ENCODE peak calls at places on chromosomes 13 and 19, in eight cellular contexts. O is left ventricle myocardium inferior, E is endodermal cell, Z is ovary, K is OCI-LY7, F is mucosa of descending colon, U is adrenal gland, J is uterus. Y is an unnamed sample. For H3K4me1, the result is how much of the 10 kb centered on the place peaks cover.

GRCh38 chr13:98909016-98909415 is 68.8 kb downstream of the DOCK9 start:
- DNase-seq in O (no peak), E (no peak), Z (no peak), K (no peak), F (no peak), U (no peak), J (no peak), Y (no peak)

GRCh38 chr13:98265669-98266551 is 88.8 kb upstream of the RNF113B start:
- DNase-seq in O (no peak), E (peak), Z (no peak), K (no peak), F (peak), U (peak), J (no peak), Y (no peak)

GRCh38 chr13:113759525-113760137 is 605 bp downstream of the TMEM255B start:
- DNase-seq in O (no peak), E (peak), Z (peak), K (no peak), F (peak), U (peak), J (peak), Y (no peak)

GRCh38 chr13:49220856-49221614 is 897 bp downstream of the MLNR start:
- DNase-seq in O (no peak), E (peak), Z (no peak), K (no peak), F (no peak), U (no peak), J (no peak), Y (no peak)

GRCh38 chr19:19997656-19998268 is 41.5 kb downstream of the ZNF682 start:
- DNase-seq in O (peak), E (peak), Z (no peak), K (peak), F (no peak), U (peak), J (peak), Y (no peak)

GRCh38 chr13:37207646-37208045 is 102.2 kb upstream of the CSNK1A1L start:
- DNase-seq in O (no peak), E (no peak), Z (no peak), K (no peak), F (no peak), U (no peak), J (no peak), Y (no peak)

GRCh38 chr13:99393791-99394735 is 86.9 kb upstream of the GPR183 start:
- DNase-seq in O (no peak), E (no peak), Z (no peak), K (no peak), F (no peak), U (no peak), J (no peak), Y (no peak)

GRCh38 chr19:52297601-52298358 is 811 bp downstream of the ZNF480 start:
- DNase-seq in O (no peak), E (peak), Z (no peak), K (no peak), F (no peak), U (no peak), J (no peak), Y (no peak)

GRCh38 chr13:41649659-41650058 is 192.3 kb downstream of the RGCC start:
- DNase-seq in O (no peak), E (peak), Z (no peak), K (peak), F (no peak), U (no peak), J (no peak), Y (no peak)

GRCh38 chr19:39805120-39805519 is 26.5 kb downstream of the LEUTX start:
- DNase-seq in O (peak), E (no peak), Z (no peak), K (no peak), F (no peak), U (no peak), J (no peak), Y (no peak)

GRCh38 chr19:10510301-10510802 is 6.9 kb downstream of the S1PR5 start:
- DNase-seq in O (no peak), E (peak), Z (no peak), K (peak), F (no peak), U (no peak), J (no peak), Y (no peak)

GRCh38 chr13:28161370-28161769 is 23.0 kb downstream of the PAN3 start:
- DNase-seq in O (no peak), E (peak), Z (no peak), K (no peak), F (no peak), U (no peak), J (no peak), Y (no peak)

DNA sequence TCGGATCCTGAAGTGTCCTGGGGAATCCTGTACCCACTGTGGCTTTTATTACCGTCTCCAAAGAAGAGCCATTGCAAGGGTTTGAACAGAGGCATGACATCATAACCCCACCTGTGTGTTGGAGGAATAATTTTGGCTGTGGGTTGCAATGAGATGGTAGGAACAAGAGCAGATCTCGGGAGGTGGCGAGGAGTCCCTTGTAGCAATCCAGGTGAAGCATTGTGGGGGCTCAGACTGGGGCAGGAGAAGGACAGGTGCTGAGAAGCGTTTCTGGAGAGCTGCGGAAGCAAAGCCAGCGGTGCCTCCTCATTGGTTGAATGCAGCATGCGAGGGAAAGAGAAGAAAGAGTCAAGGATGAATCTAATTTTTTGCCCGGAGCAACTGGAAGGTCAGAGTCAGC is 382.4 kb downstream of the EFNB2 start:
- DNase-seq in O (no peak), E (no peak), Z (no peak), K (no peak), F (no peak), U (no peak), J (no peak), Y (no peak)
- H3K4me1 ChIP-seq in O (under half), E (under half), Z (under half), K (under half), F (under half), U (under half), J (under half), Y (under half)

GRCh38 chr19:18290250-18291018 is 9.0 kb upstream of the JUND start:
- DNase-seq in O (peak), E (peak), Z (peak), K (no peak), F (peak), U (peak), J (peak), Y (no peak)

GRCh38 chr19:18289471-18290066 is 8.1 kb upstream of the JUND start:
- DNase-seq in O (no peak), E (peak), Z (no peak), K (no peak), F (peak), U (no peak), J (no peak), Y (no peak)

GRCh38 chr19:18286973-18287635 is 5.7 kb upstream of the JUND start:
- DNase-seq in O (no peak), E (peak), Z (no peak), K (no peak), F (no peak), U (no peak), J (no peak), Y (no peak)

GRCh38 chr19:18291019-18291524 is 9.7 kb upstream of the JUND start:
- DNase-seq in O (peak), E (no peak), Z (peak), K (no peak), F (no peak), U (no peak), J (peak), Y (no peak)

GRCh38 chr19:18287836-18288772 is 6.7 kb upstream of the JUND start:
- DNase-seq in O (no peak), E (peak), Z (peak), K (no peak), F (peak), U (no peak), J (no peak), Y (no peak)
- TF ChIP-seq CTCF in O (no peak), E (peak), Z (no peak), K (no peak), F (no peak), U (no peak), J (no peak), Y (no peak)

DNA sequence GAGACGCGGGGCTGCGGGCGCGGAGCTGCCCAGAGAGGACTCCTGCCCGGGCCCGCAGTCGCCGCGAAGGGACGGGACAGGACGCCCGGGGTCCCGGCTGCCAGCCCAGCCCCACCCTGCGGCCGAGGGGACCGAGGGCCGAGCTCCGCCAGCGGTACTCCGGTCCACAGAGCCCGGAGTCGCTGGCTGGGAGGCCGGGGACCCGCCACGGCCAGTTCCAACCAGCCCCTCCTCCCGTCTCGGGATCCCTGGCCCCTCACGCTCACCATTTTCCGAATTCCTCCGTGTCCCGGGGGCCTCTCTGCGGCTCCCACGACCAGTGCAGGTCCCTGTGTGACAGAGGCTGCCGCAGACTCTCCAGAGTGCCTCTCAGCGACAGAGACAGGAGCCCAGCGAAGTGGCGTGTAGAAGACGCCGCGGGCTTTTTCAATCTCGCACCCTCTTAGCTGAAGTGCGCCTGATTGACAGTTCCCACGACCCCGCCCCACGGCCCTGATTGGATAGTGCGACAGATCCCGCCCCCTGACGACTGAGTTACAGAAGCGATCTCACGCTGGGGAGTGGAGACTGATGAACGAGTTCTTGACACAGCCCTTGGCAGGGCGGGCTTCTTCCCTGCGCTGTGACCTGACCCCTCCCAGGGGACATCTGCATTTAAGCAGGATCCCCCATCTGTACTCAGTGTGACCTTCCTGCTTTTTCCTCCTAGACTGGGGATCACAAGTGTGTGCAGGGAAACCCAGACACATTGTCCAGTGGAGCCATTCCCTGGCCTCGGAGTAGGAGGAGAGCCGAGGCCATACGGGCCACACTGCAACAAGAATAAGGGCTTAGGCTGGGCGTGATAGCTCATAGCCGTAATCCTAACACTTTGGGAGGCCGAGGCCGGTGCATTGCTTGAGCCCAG is 44.0 kb downstream of the ZNF823 start:
- DNase-seq in O (peak), E (peak), Z (peak), K (peak), F (peak), U (peak), J (peak), Y (peak)
- H3K4me3 ChIP-seq in O (peak), E (peak), Z (peak), K (peak), F (peak), U (peak), J (peak), Y (peak)

GRCh38 chr19:37959665-37960114 is 52.7 kb downstream of the SIPA1L3 start:
- DNase-seq in O (no peak), E (no peak), Z (no peak), K (no peak), F (no peak), U (no peak), J (no peak), Y (no peak)

GRCh38 chr19:37966211-37967072 is 59.4 kb downstream of the SIPA1L3 start:
- DNase-seq in O (no peak), E (no peak), Z (no peak), K (no peak), F (no peak), U (no peak), J (no peak), Y (no peak)

GRCh38 chr19:37963190-37963947 is 56.4 kb downstream of the SIPA1L3 start:
- DNase-seq in O (no peak), E (no peak), Z (no peak), K (peak), F (no peak), U (no peak), J (no peak), Y (no peak)

GRCh38 chr19:37961198-37961597 is 54.2 kb downstream of the SIPA1L3 start:
- DNase-seq in O (no peak), E (no peak), Z (no peak), K (no peak), F (no peak), U (no peak), J (no peak), Y (no peak)

DNA sequence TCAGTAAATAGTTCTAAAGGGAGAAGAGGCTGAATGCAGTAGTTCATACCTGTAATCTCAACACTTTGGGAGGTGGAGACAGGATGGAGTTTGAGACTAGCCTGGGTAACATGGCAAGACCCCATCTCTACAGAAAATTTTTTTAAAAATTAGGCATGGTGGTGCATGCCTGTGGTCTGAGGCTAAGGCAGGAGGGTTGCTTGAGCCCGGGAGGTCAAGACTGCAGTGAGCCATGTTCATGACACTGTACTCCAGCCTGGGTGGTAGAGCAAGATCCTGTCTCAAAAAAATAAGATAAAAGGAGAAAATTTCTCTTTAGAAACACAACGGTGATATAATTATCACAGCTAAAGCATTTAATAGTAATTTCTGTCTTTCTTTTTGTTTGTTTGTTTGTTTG is 57.1 kb downstream of the SIPA1L3 start:
- DNase-seq in O (no peak), E (no peak), Z (no peak), K (no peak), F (no peak), U (no peak), J (no peak), Y (no peak)
- H3K4me1 ChIP-seq in O (under half), E (under half), Z (under half), K (under half), F (under half), U (under half), J (under half), Y (under half)

Y was measured in lung.